ENCODE peak calls at places on chromosomes 11 and 22, in five cellular contexts. R is right atrium auricular region, W is fibroblast of the aortic adventitia, A is Panc1, D is fibroblast of mammary gland. S is an unnamed sample.

GRCh38 chr22:48957311-48957986 is 870.2 kb downstream of the BRD1 start:
- DNase-seq in R (peak; percentile 47), W (no peak), A (no peak), D (no peak), S (no peak)

GRCh38 chr11:126740857-126741256 is 259.7 kb downstream of the KIRREL3 start:
- DNase-seq in R (no peak), W (no peak), A (no peak), D (no peak), S (no peak)

GRCh38 chr22:44634426-44635321 is 67.3 kb upstream of the PRR5 start:
- DNase-seq in R (no peak), W (no peak), A (no peak), D (no peak), S (no peak)

GRCh38 chr11:11731311-11732083 is 109.7 kb upstream of the GALNT18 start:
- DNase-seq in R (no peak), W (peak; percentile 16), A (no peak), D (peak; percentile 83), S (no peak)

GRCh38 chr22:38638734-38639133 is 17.5 kb downstream of the FAM227A start:
- DNase-seq in R (no peak), W (no peak), A (no peak), D (no peak), S (no peak)

GRCh38 chr11:103959279-103959930 is 77.0 kb upstream of the DDI1 start:
- DNase-seq in R (no peak), W (peak; percentile 73), A (no peak), D (peak; percentile 69), S (no peak)

GRCh38 chr11:85884581-85885021 is 29.4 kb downstream of the CCDC83 start:
- DNase-seq in R (no peak), W (peak; percentile 31), A (no peak), D (peak; percentile 12), S (no peak)

GRCh38 chr11:106813803-106814202 is 204.5 kb downstream of the GUCY1A2 start:
- DNase-seq in R (no peak), W (no peak), A (no peak), D (no peak), S (no peak)

GRCh38 chr22:19802881-19803735 is 42.5 kb downstream of the TBX1 start:
- DNase-seq in R (no peak), W (no peak), A (no peak), D (no peak), S (peak; percentile 52)

GRCh38 chr11:61757213-61757862 is 4.9 kb downstream of the MYRF start:
- DNase-seq in R (no peak), W (no peak), A (no peak), D (no peak), S (no peak)

GRCh38 chr22:46538816-46539163 is 1.4 kb upstream of the CELSR1 start:
- DNase-seq in R (no peak), W (peak; percentile 55), A (no peak), D (peak; percentile 61), S (no peak)

GRCh38 chr11:20095189-20095588 is 65.1 kb downstream of the DBX1 start:
- DNase-seq in R (no peak), W (no peak), A (no peak), D (no peak), S (no peak)

GRCh38 chr11:20090654-20091374 is 69.5 kb downstream of the DBX1 start:
- DNase-seq in R (no peak), W (no peak), A (no peak), D (no peak), S (no peak)

GRCh38 chr11:20089796-20090653 is 70.2 kb downstream of the DBX1 start:
- DNase-seq in R (no peak), W (peak; percentile 86), A (no peak), D (no peak), S (no peak)

GRCh38 chr11:20097319-20098221 is 62.7 kb downstream of the DBX1 start:
- DNase-seq in R (no peak), W (peak; percentile 97), A (no peak), D (peak; percentile 99), S (no peak)

DNA sequence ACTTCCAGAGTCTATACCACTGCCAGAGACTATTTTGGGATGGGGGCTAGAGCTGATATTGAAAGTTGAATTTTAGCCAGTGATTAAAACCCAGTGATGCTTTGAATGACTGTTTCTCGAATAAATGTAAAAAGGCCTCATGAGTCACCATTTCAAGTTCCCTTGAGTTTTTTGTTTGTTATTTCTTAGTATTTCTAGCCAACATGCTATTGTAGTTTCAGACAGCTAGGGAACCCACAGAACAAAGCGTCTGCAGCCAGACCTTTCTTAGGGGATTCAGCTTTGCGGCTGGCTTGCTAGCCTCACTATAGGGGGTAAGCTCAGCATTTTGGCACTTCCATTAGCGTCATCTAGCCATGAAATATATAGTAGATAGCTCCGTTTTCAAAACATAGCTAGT is 66.5 kb downstream of the DBX1 start:
- DNase-seq in R (no peak), W (peak; percentile 89), A (no peak), D (peak; percentile 71), S (no peak)
- TF ChIP-seq CTCF in R (no peak), W (peak; percentile 55), A (no peak), D (peak; percentile 7), S (no peak)

DNA sequence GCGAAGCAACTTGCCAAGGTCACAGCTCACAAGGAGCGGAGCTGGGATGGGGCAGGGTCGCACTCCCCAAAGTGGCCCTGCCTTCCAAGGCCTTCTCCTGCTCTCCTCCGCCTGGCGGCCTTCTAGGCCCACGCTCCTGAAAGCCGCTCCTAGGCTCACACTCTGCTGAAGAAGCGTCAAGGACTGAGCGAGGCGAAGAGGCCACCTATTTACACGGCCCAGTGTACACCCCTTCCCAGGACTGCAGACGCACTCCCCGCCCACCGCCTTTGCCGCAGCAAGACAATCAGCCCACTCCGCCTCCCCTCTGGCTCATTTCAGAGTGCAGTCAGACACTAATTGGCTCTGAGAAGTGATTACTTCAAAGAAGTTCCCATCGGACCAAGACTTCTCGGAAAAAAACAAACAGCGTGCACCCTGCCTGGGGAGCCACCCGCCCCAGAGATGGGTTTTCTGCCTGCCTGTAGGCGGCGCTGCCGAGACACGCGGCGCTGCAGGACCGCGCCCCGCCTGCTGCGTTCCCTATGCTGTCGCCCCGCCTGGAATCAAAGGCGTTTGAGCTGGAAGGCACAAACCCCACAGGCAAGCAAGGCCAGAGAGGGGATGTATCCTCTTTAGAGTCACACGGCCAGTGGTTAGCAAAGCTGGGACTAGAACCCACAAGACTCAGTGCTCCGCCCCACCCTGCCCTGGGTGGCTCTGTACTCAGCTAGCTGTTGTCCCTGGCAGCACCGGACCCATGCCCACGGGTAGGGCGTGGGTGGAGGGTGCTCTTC is 414.8 kb downstream of the BUD13 start:
- DNase-seq in R (no peak), W (no peak), A (no peak), D (peak; percentile 1), S (no peak)
- TF ChIP-seq CTCF in R (peak; percentile 51), W (peak; percentile 5), A (peak; percentile 60), D (no peak), S (no peak)

GRCh38 chr11:25970726-25971508 is 361.0 kb upstream of the ANO3 start:
- DNase-seq in R (no peak), W (no peak), A (no peak), D (no peak), S (no peak)
- TF ChIP-seq CTCF in R (no peak), W (peak; percentile 24), A (peak; percentile 17), D (peak; percentile 44), S (no peak)

DNA sequence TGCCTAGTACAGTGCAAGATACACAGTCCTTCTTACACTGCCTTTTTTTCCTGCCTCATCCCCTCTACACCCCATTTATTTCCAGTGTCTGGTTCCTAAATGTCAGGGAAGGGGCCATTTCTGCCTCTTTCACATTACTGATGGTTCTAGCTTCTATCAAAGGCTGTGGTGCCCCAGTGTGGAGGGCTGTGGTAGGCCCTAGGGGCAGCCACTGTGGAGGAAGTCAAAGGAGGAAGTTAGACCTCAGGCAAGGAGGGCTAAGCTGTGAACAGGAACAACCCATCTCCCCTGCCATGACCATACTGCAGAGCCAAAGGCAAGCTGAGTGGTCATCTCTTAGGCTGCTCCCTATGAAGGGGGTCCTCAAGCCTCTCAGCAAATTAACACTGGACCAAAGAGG is 81.9 kb upstream of the CRTAM start:
- DNase-seq in R (peak; percentile 61), W (no peak), A (no peak), D (no peak), S (peak; percentile 29)
- TF ChIP-seq CTCF in R (no peak), W (no peak), A (no peak), D (no peak), S (no peak)

S was measured in psoas muscle.